ENCODE peak calls at places on chromosomes 12 and 14, in ten cellular contexts. G, P, K, S, B, R, Y, A, N and I are unnamed samples. For H3K4me1, the result is how much of the 10 kb centered on the place peaks cover.

GRCh38 chr14:93892923-93893549 is 34.1 kb upstream of the FAM181A start:
- DNase-seq in G (peak), P (peak), K (peak), S (peak), B (peak), R (peak), Y (no peak), A (peak), N (peak), I (peak)

GRCh38 chr12:96502477-96502876 is 13.1 kb downstream of the CFAP54 start:
- DNase-seq in G (no peak), P (no peak), K (no peak), S (peak), B (peak), R (no peak), Y (no peak), A (no peak), N (peak), I (no peak)

GRCh38 chr14:40694026-40694425 is 912.6 kb upstream of the LRFN5 start:
- DNase-seq in G (no peak), P (no peak), K (no peak), S (no peak), B (no peak), R (no peak), Y (no peak), A (no peak), N (no peak), I (no peak)

GRCh38 chr12:4449862-4450222 is 4.2 kb upstream of the FGF6 start:
- DNase-seq in G (no peak), P (no peak), K (no peak), S (peak), B (no peak), R (no peak), Y (no peak), A (no peak), N (no peak), I (no peak)

GRCh38 chr12:41917181-41917580 is 227.5 kb downstream of the GXYLT1 start:
- DNase-seq in G (no peak), P (no peak), K (no peak), S (no peak), B (no peak), R (no peak), Y (no peak), A (no peak), N (no peak), I (no peak)

GRCh38 chr14:101707285-101707842 is 54.1 kb upstream of the PPP2R5C start:
- DNase-seq in G (peak), P (peak), K (no peak), S (peak), B (peak), R (peak), Y (no peak), A (no peak), N (peak), I (peak)

GRCh38 chr12:24913130-24913529 is 35.8 kb downstream of the BCAT1 start:
- DNase-seq in G (no peak), P (no peak), K (no peak), S (no peak), B (no peak), R (no peak), Y (no peak), A (no peak), N (no peak), I (no peak)

GRCh38 chr12:34397591-34398365 is 375.5 kb downstream of the ALG10 start:
- DNase-seq in G (no peak), P (peak), K (peak), S (peak), B (peak), R (no peak), Y (no peak), A (peak), N (no peak), I (peak)

GRCh38 chr12:12954878-12955625 is 3.1 kb upstream of the GPRC5D start:
- DNase-seq in G (no peak), P (peak), K (no peak), S (no peak), B (no peak), R (no peak), Y (no peak), A (no peak), N (no peak), I (no peak)

GRCh38 chr14:28779416-28779941 is 12.9 kb downstream of the FOXG1 start:
- DNase-seq in G (no peak), P (no peak), K (no peak), S (no peak), B (no peak), R (no peak), Y (no peak), A (no peak), N (no peak), I (no peak)

GRCh38 chr14:38210168-38210567 is 2.5 kb downstream of the SSTR1 start:
- DNase-seq in G (no peak), P (no peak), K (peak), S (no peak), B (no peak), R (no peak), Y (peak), A (no peak), N (peak), I (no peak)

GRCh38 chr12:46515829-46516228 is 143.3 kb upstream of the SLC38A2 start:
- DNase-seq in G (no peak), P (no peak), K (no peak), S (no peak), B (no peak), R (no peak), Y (no peak), A (no peak), N (no peak), I (no peak)

GRCh38 chr12:50362671-50363070 is 33.7 kb downstream of the FAM186A start:
- DNase-seq in G (no peak), P (no peak), K (no peak), S (no peak), B (no peak), R (no peak), Y (no peak), A (no peak), N (no peak), I (no peak)

GRCh38 chr14:63650336-63650952 is 8.8 kb upstream of the WDR89 start:
- DNase-seq in G (no peak), P (no peak), K (no peak), S (no peak), B (no peak), R (no peak), Y (no peak), A (no peak), N (no peak), I (no peak)

GRCh38 chr12:52946334-52946733 is 2.6 kb upstream of the KRT18 start:
- DNase-seq in G (no peak), P (no peak), K (no peak), S (no peak), B (no peak), R (no peak), Y (no peak), A (no peak), N (peak), I (no peak)

GRCh38 chr12:47832263-47832933 is 12.7 kb upstream of the HDAC7 start:
- DNase-seq in G (no peak), P (no peak), K (no peak), S (no peak), B (no peak), R (no peak), Y (no peak), A (no peak), N (no peak), I (no peak)

GRCh38 chr14:36556811-36557433 is 25.5 kb downstream of the NKX2-8 start:
- DNase-seq in G (peak), P (peak), K (no peak), S (no peak), B (peak), R (peak), Y (no peak), A (no peak), N (peak), I (no peak)

GRCh38 chr12:130111965-130112496 is 50.2 kb upstream of the FZD10 start:
- DNase-seq in G (no peak), P (no peak), K (no peak), S (no peak), B (no peak), R (no peak), Y (no peak), A (no peak), N (no peak), I (no peak)

GRCh38 chr12:49776413-49776812 is 35.1 kb downstream of the TMBIM6 start:
- DNase-seq in G (peak), P (peak), K (peak), S (peak), B (peak), R (peak), Y (no peak), A (peak), N (peak), I (peak)

GRCh38 chr12:52527121-52527800 is 7.1 kb upstream of the KRT5 start:
- DNase-seq in G (no peak), P (peak), K (no peak), S (no peak), B (no peak), R (no peak), Y (no peak), A (no peak), N (no peak), I (no peak)

GRCh38 chr12:19810213-19810612 is 370.9 kb downstream of the AEBP2 start:
- DNase-seq in G (no peak), P (no peak), K (no peak), S (no peak), B (no peak), R (no peak), Y (no peak), A (no peak), N (peak), I (no peak)

GRCh38 chr12:32891956-32892355 is 4.6 kb downstream of the PKP2 start:
- DNase-seq in G (no peak), P (no peak), K (no peak), S (no peak), B (no peak), R (peak), Y (no peak), A (no peak), N (peak), I (no peak)

GRCh38 chr14:32494566-32495434 is 165.7 kb downstream of the AKAP6 start:
- DNase-seq in G (no peak), P (no peak), K (no peak), S (no peak), B (no peak), R (no peak), Y (no peak), A (no peak), N (no peak), I (no peak)

GRCh38 chr12:43004908-43005307 is 415.4 kb upstream of the PRICKLE1 start:
- DNase-seq in G (no peak), P (no peak), K (no peak), S (no peak), B (no peak), R (no peak), Y (no peak), A (no peak), N (no peak), I (no peak)

GRCh38 chr14:57038689-57039088 is 228.4 kb upstream of the OTX2 start:
- DNase-seq in G (no peak), P (no peak), K (no peak), S (no peak), B (no peak), R (no peak), Y (no peak), A (no peak), N (no peak), I (no peak)

GRCh38 chr12:117071009-117071408 is 28.2 kb downstream of the TESC start:
- DNase-seq in G (no peak), P (no peak), K (no peak), S (no peak), B (no peak), R (no peak), Y (no peak), A (no peak), N (no peak), I (no peak)

GRCh38 chr12:122079038-122079531 is 529 bp downstream of the MLXIP start:
- DNase-seq in G (no peak), P (peak), K (peak), S (peak), B (no peak), R (no peak), Y (no peak), A (peak), N (peak), I (no peak)

GRCh38 chr12:124359671-124360581 is 65.0 kb downstream of the RFLNA start:
- DNase-seq in G (no peak), P (no peak), K (peak), S (peak), B (no peak), R (no peak), Y (peak), A (peak), N (no peak), I (peak)

GRCh38 chr12:92133795-92134637 is 11.6 kb downstream of the BTG1 start:
- DNase-seq in G (no peak), P (no peak), K (no peak), S (no peak), B (no peak), R (no peak), Y (no peak), A (no peak), N (no peak), I (no peak)
- TF ChIP-seq POLR2A in G (no peak), P (no peak), K (no peak), S (no peak), B (no peak), R (no peak), Y (no peak), A (no peak), N (no peak), I (no peak)

GRCh38 chr14:71411280-71411595 is 504.0 kb downstream of the PCNX1 start:
- DNase-seq in G (no peak), P (no peak), K (no peak), S (no peak), B (no peak), R (no peak), Y (no peak), A (no peak), N (no peak), I (no peak)
- H3K4me1 ChIP-seq in G (under half), P (under half), K (under half), S (under half), B (under half), R (under half), Y (under half), A (under half), N (under half), I (under half)

GRCh38 chr12:120394483-120395367 is 25.8 kb upstream of the MSI1 start:
- DNase-seq in G (no peak), P (peak), K (peak), S (peak), B (no peak), R (no peak), Y (peak), A (no peak), N (no peak), I (peak)
- TF ChIP-seq POLR2AphosphoS5 in G (no peak), P (no peak), K (peak), S (no peak), B (no peak), R (no peak), Y (peak), A (no peak), N (no peak), I (peak)

GRCh38 chr14:105301103-105301914 is 508 bp upstream of the BRF1 start:
- DNase-seq in G (peak), P (peak), K (peak), S (peak), B (peak), R (peak), Y (peak), A (peak), N (peak), I (peak)
- TF ChIP-seq POLR2A in G (no peak), P (peak), K (no peak), S (peak), B (peak), R (peak), Y (peak), A (no peak), N (peak), I (no peak)

GRCh38 chr12:132520421-132521199 is 30.7 kb downstream of the FBRSL1 start:
- DNase-seq in G (no peak), P (no peak), K (no peak), S (peak), B (no peak), R (no peak), Y (peak), A (no peak), N (no peak), I (no peak)
- H3K4me1 ChIP-seq in G (under half), P (under half), K (half or more), S (under half), B (under half), R (under half), Y (under half), A (under half), N (under half), I (under half)

DNA sequence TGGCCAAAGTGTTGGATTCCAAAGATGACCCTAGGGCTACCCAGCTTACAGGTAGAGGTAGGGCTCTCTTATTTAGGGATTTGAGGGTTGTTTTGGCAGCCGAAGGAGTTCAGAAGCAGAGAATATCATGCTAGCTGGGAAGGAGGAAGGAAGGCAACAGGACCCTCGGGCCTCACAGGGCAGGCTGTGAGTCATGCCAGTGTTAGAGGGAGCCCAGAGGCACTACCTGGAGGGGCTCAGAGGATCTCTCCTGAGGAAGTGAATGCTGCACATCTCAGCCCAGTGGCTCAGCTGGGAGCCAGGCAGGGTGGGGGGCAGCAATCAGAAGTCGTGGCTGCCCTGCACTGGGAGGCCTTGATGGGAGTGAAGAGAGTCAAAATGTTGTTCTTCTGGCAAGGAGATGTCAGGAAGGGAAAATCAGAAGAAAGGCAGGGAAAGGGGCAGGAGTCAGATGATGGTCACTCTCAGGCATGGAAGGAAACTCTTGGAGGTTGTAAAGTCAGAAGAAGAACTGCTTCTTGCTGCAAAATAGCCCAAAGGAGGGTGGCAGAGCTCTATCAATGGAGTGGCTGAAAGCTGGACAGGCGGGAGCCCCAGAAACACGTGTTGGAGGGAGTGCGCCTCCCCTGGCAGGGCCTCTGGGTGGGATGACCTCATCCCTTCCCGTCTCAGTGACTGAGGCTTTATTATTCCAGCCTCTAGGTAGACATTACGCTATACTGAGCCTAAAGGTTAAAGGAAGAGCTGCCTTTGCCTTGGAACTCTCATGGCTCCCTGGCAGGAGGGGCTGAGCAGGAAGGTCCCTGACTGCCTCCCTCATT is 141.3 kb downstream of the SMOC1 start:
- DNase-seq in G (no peak), P (no peak), K (no peak), S (no peak), B (no peak), R (no peak), Y (no peak), A (no peak), N (peak), I (no peak)
- TF ChIP-seq POLR2AphosphoS5 in G (no peak), P (no peak), K (no peak), S (no peak), B (no peak), R (no peak), Y (no peak), A (no peak), N (no peak), I (no peak)

GRCh38 chr14:24094839-24095195 is 706 bp downstream of the PCK2 start:
- DNase-seq in G (no peak), P (no peak), K (no peak), S (no peak), B (no peak), R (no peak), Y (no peak), A (no peak), N (no peak), I (no peak)

GRCh38 chr14:24092960-24093900 is 881 bp upstream of the PCK2 start:
- DNase-seq in G (no peak), P (no peak), K (no peak), S (peak), B (no peak), R (no peak), Y (no peak), A (no peak), N (no peak), I (no peak)

GRCh38 chr14:24093901-24094838 is at the start of gene PCK2:
- DNase-seq in G (peak), P (peak), K (peak), S (peak), B (peak), R (peak), Y (peak), A (peak), N (peak), I (peak)

GRCh38 chr14:24096545-24097181 is 2.6 kb downstream of the PCK2 start:
- DNase-seq in G (no peak), P (no peak), K (no peak), S (no peak), B (no peak), R (no peak), Y (no peak), A (no peak), N (no peak), I (no peak)

DNA sequence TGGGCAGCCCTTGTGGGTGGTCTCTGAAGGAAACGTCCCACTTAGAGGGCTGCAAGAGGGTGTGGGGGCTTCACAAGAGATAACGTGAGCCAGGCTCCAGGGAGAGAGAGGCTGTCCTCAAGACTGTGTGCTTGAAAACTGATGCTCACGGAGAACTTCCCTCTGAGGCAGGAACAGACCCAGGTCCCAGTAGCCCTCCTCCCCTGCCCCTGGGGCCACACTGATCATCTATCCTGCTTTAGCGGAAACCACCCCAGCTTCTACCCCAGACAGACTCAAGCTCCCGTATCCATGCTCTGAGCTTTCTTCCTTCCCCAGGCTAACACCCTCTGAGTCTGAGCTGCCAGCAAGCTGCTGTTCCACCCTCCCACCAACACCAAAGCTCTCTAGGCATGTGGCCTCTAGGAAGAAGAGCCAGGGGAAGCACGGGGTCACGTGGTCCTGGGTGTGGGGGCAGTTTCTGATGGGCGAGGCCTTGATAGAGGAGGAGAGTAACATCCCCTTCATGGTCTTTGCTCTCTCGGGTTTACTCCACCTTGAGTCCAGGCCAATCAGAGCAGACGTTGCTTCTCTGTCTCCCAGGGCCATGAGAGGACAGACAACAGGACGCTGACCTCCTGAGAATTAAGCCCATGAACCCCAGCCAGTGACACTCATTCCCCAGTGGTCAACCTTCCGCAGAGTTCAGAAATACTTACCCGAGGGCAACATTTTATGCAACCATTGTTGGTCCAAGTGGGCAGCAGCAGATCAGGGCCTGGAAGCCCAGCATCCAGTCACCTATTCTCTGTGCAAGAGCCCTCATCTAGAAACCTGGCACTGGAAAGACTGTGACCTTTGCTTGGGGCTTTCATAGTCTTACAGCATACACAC is 1.3 kb downstream of the PCK2 start:
- DNase-seq in G (no peak), P (peak), K (no peak), S (peak), B (peak), R (peak), Y (no peak), A (peak), N (peak), I (no peak)
- TF ChIP-seq POLR2A in G (no peak), P (peak), K (no peak), S (peak), B (peak), R (peak), Y (peak), A (no peak), N (no peak), I (no peak)

GRCh38 chr12:57134949-57135348 is 6.7 kb downstream of the LRP1 start:
- DNase-seq in G (no peak), P (no peak), K (no peak), S (peak), B (no peak), R (no peak), Y (no peak), A (no peak), N (no peak), I (no peak)
- H3K4me1 ChIP-seq in G (under half), P (half or more), K (half or more), S (half or more), B (under half), R (half or more), Y (half or more), A (half or more), N (under half), I (under half)

GRCh38 chr14:103343164-103343879 is 9.3 kb downstream of the EIF5 start:
- DNase-seq in G (no peak), P (no peak), K (no peak), S (no peak), B (peak), R (no peak), Y (no peak), A (no peak), N (no peak), I (no peak)

GRCh38 chr14:103343905-103344797 is 10.1 kb downstream of the EIF5 start:
- DNase-seq in G (no peak), P (no peak), K (no peak), S (no peak), B (no peak), R (no peak), Y (no peak), A (no peak), N (no peak), I (no peak)

GRCh38 chr14:103339561-103339960 is 5.5 kb downstream of the EIF5 start:
- DNase-seq in G (no peak), P (no peak), K (no peak), S (no peak), B (no peak), R (no peak), Y (no peak), A (no peak), N (no peak), I (no peak)

GRCh38 chr14:103340480-103341212 is 6.6 kb downstream of the EIF5 start:
- DNase-seq in G (no peak), P (no peak), K (no peak), S (no peak), B (no peak), R (no peak), Y (no peak), A (no peak), N (no peak), I (no peak)

GRCh38 chr14:103341250-103342129 is 7.5 kb downstream of the EIF5 start:
- DNase-seq in G (no peak), P (no peak), K (no peak), S (no peak), B (no peak), R (no peak), Y (no peak), A (no peak), N (no peak), I (no peak)
- TF ChIP-seq POLR2AphosphoS5 in G (no peak), P (no peak), K (no peak), S (peak), B (no peak), R (no peak), Y (no peak), A (no peak), N (no peak), I (no peak)